ENCODE peak calls at places on chromosomes 2 and 18, in six cellular contexts. One of them, this sample, is unnamed.

GRCh38 chr18:49613741-49614151 is 51.9 kb downstream of the LIPG start:
- DNase-seq in HepG2: no peak
- DNase-seq in GM12865: no peak
- DNase-seq in astrocyte of the spinal cord: no peak
- DNase-seq in A549: no peak
- DNase-seq in kidney: no peak
- DNase-seq in this sample: no peak

GRCh38 chr2:185738679-185739472 is at the start of gene FSIP2:
- DNase-seq in GM12865: peak
- DNase-seq in A549: no peak
- DNase-seq in kidney: peak
- DNase-seq in astrocyte of the spinal cord: peak
- DNase-seq in HepG2: peak
- DNase-seq in this sample: peak

GRCh38 chr2:179745615-179746263 is 115.7 kb downstream of the ZNF385B start:
- DNase-seq in astrocyte of the spinal cord: no peak
- DNase-seq in HepG2: no peak
- DNase-seq in kidney: no peak
- DNase-seq in GM12865: no peak
- DNase-seq in A549: no peak
- DNase-seq in this sample: no peak

GRCh38 chr2:129747500-129748125 is 231.9 kb upstream of the RAB6C start:
- DNase-seq in A549: no peak
- DNase-seq in GM12865: no peak
- DNase-seq in astrocyte of the spinal cord: no peak
- DNase-seq in HepG2: no peak
- DNase-seq in kidney: no peak
- DNase-seq in this sample: no peak

GRCh38 chr18:903703-904102 is 968 bp upstream of the ADCYAP1 start:
- DNase-seq in kidney: peak
- DNase-seq in GM12865: peak
- DNase-seq in A549: peak
- DNase-seq in astrocyte of the spinal cord: peak
- DNase-seq in HepG2: no peak
- DNase-seq in this sample: no peak

GRCh38 chr2:71756280-71756906 is 303.0 kb downstream of the DYSF start:
- DNase-seq in A549: no peak
- DNase-seq in kidney: no peak
- DNase-seq in GM12865: no peak
- DNase-seq in astrocyte of the spinal cord: peak
- DNase-seq in HepG2: no peak
- DNase-seq in this sample: no peak

GRCh38 chr2:54456526-54457325 is 599 bp downstream of the SPTBN1 start:
- DNase-seq in A549: peak
- DNase-seq in HepG2: peak
- DNase-seq in astrocyte of the spinal cord: peak
- DNase-seq in kidney: peak
- DNase-seq in GM12865: no peak
- DNase-seq in this sample: peak

GRCh38 chr2:227717687-227718567 is at the start of gene SLC19A3:
- DNase-seq in GM12865: peak
- DNase-seq in HepG2: peak
- DNase-seq in kidney: peak
- DNase-seq in A549: peak
- DNase-seq in astrocyte of the spinal cord: peak
- DNase-seq in this sample: no peak

GRCh38 chr2:71611781-71612545 is 158.6 kb downstream of the DYSF start:
- DNase-seq in A549: no peak
- DNase-seq in HepG2: no peak
- DNase-seq in GM12865: no peak
- DNase-seq in kidney: peak
- DNase-seq in astrocyte of the spinal cord: no peak
- DNase-seq in this sample: no peak

GRCh38 chr18:74832381-74832780 is 234.7 kb downstream of the ZNF407 start:
- DNase-seq in A549: no peak
- DNase-seq in HepG2: no peak
- DNase-seq in kidney: no peak
- DNase-seq in GM12865: no peak
- DNase-seq in astrocyte of the spinal cord: no peak
- DNase-seq in this sample: no peak

GRCh38 chr2:118386636-118387302 is 298.5 kb downstream of the INSIG2 start:
- DNase-seq in A549: peak
- DNase-seq in GM12865: no peak
- DNase-seq in kidney: no peak
- DNase-seq in astrocyte of the spinal cord: peak
- DNase-seq in HepG2: no peak
- DNase-seq in this sample: no peak

GRCh38 chr2:226730487-226730886 is 69.1 kb downstream of the IRS1 start:
- DNase-seq in astrocyte of the spinal cord: peak
- DNase-seq in A549: peak
- DNase-seq in HepG2: peak
- DNase-seq in kidney: no peak
- DNase-seq in GM12865: no peak
- DNase-seq in this sample: no peak

GRCh38 chr18:3447035-3447894 is 2.7 kb upstream of the TGIF1 start:
- DNase-seq in GM12865: no peak
- DNase-seq in kidney: peak
- DNase-seq in astrocyte of the spinal cord: peak
- DNase-seq in HepG2: no peak
- DNase-seq in A549: no peak
- DNase-seq in this sample: no peak

GRCh38 chr2:238914648-238915015 is 66.7 kb downstream of the TWIST2 start:
- DNase-seq in HepG2: no peak
- DNase-seq in A549: no peak
- DNase-seq in kidney: no peak
- DNase-seq in astrocyte of the spinal cord: peak
- DNase-seq in GM12865: no peak
- DNase-seq in this sample: no peak

GRCh38 chr2:10688921-10689807 is 611 bp downstream of the NOL10 start:
- DNase-seq in GM12865: no peak
- DNase-seq in A549: no peak
- DNase-seq in HepG2: no peak
- DNase-seq in astrocyte of the spinal cord: peak
- DNase-seq in kidney: peak
- DNase-seq in this sample: peak

GRCh38 chr18:26971327-26971918 is 105.9 kb upstream of the AQP4 start:
- DNase-seq in A549: no peak
- DNase-seq in kidney: peak
- DNase-seq in astrocyte of the spinal cord: no peak
- DNase-seq in GM12865: no peak
- DNase-seq in HepG2: no peak
- DNase-seq in this sample: no peak

GRCh38 chr18:75167759-75168211 is 41.2 kb downstream of the PTGR3 start:
- DNase-seq in GM12865: no peak
- DNase-seq in HepG2: no peak
- DNase-seq in kidney: no peak
- DNase-seq in A549: no peak
- DNase-seq in astrocyte of the spinal cord: peak
- DNase-seq in this sample: no peak

GRCh38 chr2:98158305-98158704 is 71.3 kb downstream of the VWA3B start:
- DNase-seq in A549: no peak
- DNase-seq in GM12865: no peak
- DNase-seq in HepG2: peak
- DNase-seq in kidney: no peak
- DNase-seq in astrocyte of the spinal cord: no peak
- DNase-seq in this sample: no peak

GRCh38 chr18:23710068-23710527 is 20.8 kb downstream of the LAMA3 start:
- DNase-seq in A549: peak
- DNase-seq in kidney: no peak
- DNase-seq in GM12865: peak
- DNase-seq in HepG2: no peak
- DNase-seq in astrocyte of the spinal cord: peak
- DNase-seq in this sample: no peak

GRCh38 chr18:32355896-32356295 is 114.8 kb downstream of the GAREM1 start:
- DNase-seq in kidney: no peak
- DNase-seq in A549: no peak
- DNase-seq in astrocyte of the spinal cord: peak
- DNase-seq in GM12865: no peak
- DNase-seq in HepG2: no peak
- DNase-seq in this sample: no peak

GRCh38 chr18:50879302-50880107 is 587 bp downstream of the ME2 start:
- DNase-seq in GM12865: peak
- DNase-seq in HepG2: peak
- DNase-seq in kidney: no peak
- DNase-seq in A549: peak
- DNase-seq in astrocyte of the spinal cord: peak
- DNase-seq in this sample: no peak

GRCh38 chr2:121976912-121977311 is 221.5 kb downstream of the TSN start:
- DNase-seq in kidney: no peak
- DNase-seq in A549: no peak
- DNase-seq in GM12865: peak
- DNase-seq in HepG2: no peak
- DNase-seq in astrocyte of the spinal cord: no peak
- DNase-seq in this sample: no peak

GRCh38 chr2:121969766-121970639 is 214.6 kb downstream of the TSN start:
- DNase-seq in A549: no peak
- DNase-seq in GM12865: no peak
- DNase-seq in HepG2: no peak
- DNase-seq in kidney: no peak
- DNase-seq in astrocyte of the spinal cord: no peak
- DNase-seq in this sample: no peak

GRCh38 chr2:121977326-121977725 is 221.9 kb downstream of the TSN start:
- DNase-seq in GM12865: no peak
- DNase-seq in kidney: no peak
- DNase-seq in A549: no peak
- DNase-seq in astrocyte of the spinal cord: no peak
- DNase-seq in HepG2: no peak
- DNase-seq in this sample: no peak

GRCh38 chr2:121972203-121972602 is 216.8 kb downstream of the TSN start:
- DNase-seq in kidney: no peak
- DNase-seq in astrocyte of the spinal cord: no peak
- DNase-seq in HepG2: no peak
- DNase-seq in GM12865: no peak
- DNase-seq in A549: no peak
- DNase-seq in this sample: no peak

DNA sequence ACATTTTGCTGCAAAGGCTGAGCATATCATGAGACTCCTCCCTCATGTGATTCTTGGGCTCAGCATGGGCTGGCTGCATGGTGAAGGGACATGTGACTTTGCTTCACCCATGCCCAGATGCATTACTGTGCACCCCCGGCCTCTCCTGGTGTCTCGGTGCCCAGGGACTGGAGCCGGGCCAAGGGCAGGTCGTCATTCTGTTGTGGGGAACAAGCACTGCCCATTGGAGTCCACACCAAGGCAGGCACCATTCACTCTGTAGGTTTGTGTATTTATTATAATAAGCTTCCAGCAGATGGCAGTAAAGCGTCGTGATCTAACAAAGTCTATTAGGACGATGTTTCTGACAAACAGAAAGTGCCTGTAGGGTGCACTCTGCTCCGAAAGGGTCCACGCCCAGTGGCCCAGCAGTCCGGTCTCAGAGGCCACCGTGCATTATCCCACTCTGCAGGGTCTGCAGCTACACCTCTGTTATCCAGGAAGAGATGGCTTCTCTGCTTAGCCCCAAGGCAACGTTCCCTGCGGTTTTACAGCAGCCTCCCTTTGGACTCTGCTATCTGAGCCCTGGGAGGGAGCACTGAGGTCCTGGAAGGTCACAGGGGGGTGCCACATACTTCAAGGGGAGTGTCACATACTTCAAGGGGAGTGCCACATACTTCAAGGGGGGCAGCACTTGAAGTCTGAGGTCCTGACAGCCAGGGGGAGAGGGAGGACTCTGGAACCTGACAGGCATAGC is 219.6 kb downstream of the TSN start:
- DNase-seq in GM12865: peak
- DNase-seq in A549: peak
- DNase-seq in HepG2: peak
- DNase-seq in astrocyte of the spinal cord: peak
- DNase-seq in kidney: no peak
- DNase-seq in this sample: peak
- TF ChIP-seq CTCF in GM12865: peak
- TF ChIP-seq CTCF in A549: peak
- TF ChIP-seq CTCF in HepG2: peak
- TF ChIP-seq CTCF in astrocyte of the spinal cord: peak
- TF ChIP-seq CTCF in kidney: peak
- TF ChIP-seq CTCF in this sample: peak

GRCh38 chr2:194549387-194549786 is 1107.6 kb upstream of the SLC39A10 start:
- DNase-seq in HepG2: no peak
- DNase-seq in kidney: no peak
- DNase-seq in astrocyte of the spinal cord: no peak
- DNase-seq in A549: no peak
- DNase-seq in GM12865: no peak
- DNase-seq in this sample: no peak

GRCh38 chr2:194550702-194551101 is 1106.3 kb upstream of the SLC39A10 start:
- DNase-seq in GM12865: no peak
- DNase-seq in A549: no peak
- DNase-seq in astrocyte of the spinal cord: no peak
- DNase-seq in kidney: no peak
- DNase-seq in HepG2: no peak
- DNase-seq in this sample: no peak

DNA sequence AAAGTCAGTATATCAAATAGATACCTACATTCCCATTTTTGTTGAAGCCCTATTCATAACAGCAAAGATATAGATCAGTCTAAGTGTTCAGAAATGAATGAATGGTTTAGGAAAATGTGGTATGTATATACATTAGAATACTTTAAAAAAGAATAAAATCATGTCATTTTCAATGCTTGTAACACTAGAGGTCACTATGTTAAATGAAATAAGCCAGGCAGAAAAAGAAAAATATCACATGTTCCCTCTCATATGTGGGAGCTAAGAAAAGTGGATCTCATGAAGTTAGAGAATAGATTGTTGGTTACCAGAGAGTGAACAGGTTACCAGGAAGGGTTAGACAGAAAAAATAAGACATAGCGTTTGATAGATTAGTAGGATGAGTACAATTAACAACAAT is 1111.0 kb upstream of the SLC39A10 start:
- DNase-seq in GM12865: no peak
- DNase-seq in A549: peak
- DNase-seq in astrocyte of the spinal cord: peak
- DNase-seq in kidney: no peak
- DNase-seq in HepG2: peak
- DNase-seq in this sample: no peak
- TF ChIP-seq CTCF in GM12865: no peak
- TF ChIP-seq CTCF in A549: peak
- TF ChIP-seq CTCF in astrocyte of the spinal cord: peak
- TF ChIP-seq CTCF in kidney: no peak
- TF ChIP-seq CTCF in HepG2: no peak
- TF ChIP-seq CTCF in this sample: no peak

DNA sequence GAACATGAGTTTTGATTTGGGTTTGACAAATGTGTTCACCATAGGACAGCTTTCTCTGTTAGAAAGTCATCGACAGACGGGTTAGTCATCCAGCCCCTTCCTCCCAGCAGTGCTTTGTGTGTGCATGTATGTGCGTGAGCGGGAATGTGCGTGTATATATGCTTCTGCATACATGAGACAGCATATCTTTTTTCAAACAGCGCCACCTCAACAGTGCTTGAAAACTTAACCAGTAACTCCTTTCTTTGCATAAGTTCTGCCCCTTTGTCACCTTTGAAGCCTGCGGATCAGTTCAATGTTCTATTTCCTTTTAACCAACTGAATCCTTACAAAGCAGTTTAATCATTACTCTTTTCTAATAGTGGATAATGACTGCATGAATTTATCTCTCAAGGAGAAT is 351.4 kb downstream of the LPIN1 start:
- DNase-seq in A549: no peak
- DNase-seq in GM12865: no peak
- DNase-seq in HepG2: no peak
- DNase-seq in kidney: no peak
- DNase-seq in astrocyte of the spinal cord: no peak
- DNase-seq in this sample: no peak
- TF ChIP-seq CTCF in A549: no peak
- TF ChIP-seq CTCF in GM12865: no peak
- TF ChIP-seq CTCF in HepG2: peak
- TF ChIP-seq CTCF in kidney: no peak
- TF ChIP-seq CTCF in astrocyte of the spinal cord: no peak
- TF ChIP-seq CTCF in this sample: no peak

GRCh38 chr2:234333168-234334130 is 163.4 kb downstream of the ARL4C start:
- DNase-seq in GM12865: no peak
- DNase-seq in astrocyte of the spinal cord: no peak
- DNase-seq in A549: no peak
- DNase-seq in kidney: no peak
- DNase-seq in HepG2: no peak
- DNase-seq in this sample: no peak
- TF ChIP-seq CTCF in GM12865: no peak
- TF ChIP-seq CTCF in astrocyte of the spinal cord: no peak
- TF ChIP-seq CTCF in A549: no peak
- TF ChIP-seq CTCF in kidney: no peak
- TF ChIP-seq CTCF in HepG2: no peak
- TF ChIP-seq CTCF in this sample: no peak

This sample was measured in GM10248.